ENCODE peak calls at places on chromosomes 3 and 15, in nine cellular contexts. U is activated effector memory CD4-positive, alpha-beta T cell treated with anti-CD3 and anti-CD28 coated beads, Interleukin-2, amount 50 U/mL, for 16 hours; C is adipocyte; B is LoVo; Y is H4; R is CD8-positive, alpha-beta memory T cell; G is HEK293T; L is head of caudate nucleus; M is colonic mucosa. F is an unnamed sample.

GRCh38 chr15:66872394-66872793 is 170.4 kb downstream of the SMAD6 start:
- DNase-seq in U (no peak), C (no peak), B (no peak), Y (peak; percentile 25), R (no peak), G (no peak), L (no peak), M (no peak), F (no peak)

GRCh38 chr15:69032703-69033373 is 18.3 kb downstream of the NOX5 start:
- DNase-seq in U (no peak), C (no peak), B (no peak), Y (no peak), R (no peak), G (no peak), L (no peak), M (no peak), F (no peak)

GRCh38 chr3:20256144-20256543 is 70.1 kb upstream of the SGO1 start:
- DNase-seq in U (no peak), C (no peak), B (no peak), Y (no peak), R (no peak), G (no peak), L (no peak), M (no peak), F (no peak)

GRCh38 chr3:38454884-38455638 is 1.4 kb downstream of the ACVR2B start:
- DNase-seq in U (peak; percentile 76), C (peak; percentile 70), B (peak; percentile 82), Y (peak; percentile 34), R (peak; percentile 38), G (peak; percentile 83), L (peak; percentile 68), M (peak; percentile 92), F (no peak)

GRCh38 chr15:26838742-26839460 is 28.0 kb upstream of the GABRA5 start:
- DNase-seq in U (no peak), C (no peak), B (no peak), Y (peak; percentile 8), R (no peak), G (peak; percentile 69), L (no peak), M (no peak), F (no peak)

GRCh38 chr15:66288093-66288492 is 5.3 kb upstream of the DIS3L start:
- DNase-seq in U (no peak), C (no peak), B (no peak), Y (no peak), R (no peak), G (no peak), L (no peak), M (no peak), F (no peak)

GRCh38 chr15:63597033-63597790 is at the start of gene FBXL22:
- DNase-seq in U (no peak), C (no peak), B (no peak), Y (no peak), R (no peak), G (no peak), L (no peak), M (peak; percentile 50), F (no peak)

GRCh38 chr15:69074011-69074842 is 59.7 kb downstream of the NOX5 start:
- DNase-seq in U (no peak), C (peak; percentile 66), B (peak; percentile 79), Y (peak; percentile 61), R (no peak), G (peak; percentile 72), L (peak; percentile 55), M (peak; percentile 87), F (no peak)

GRCh38 chr3:129313983-129314756 is 35.5 kb downstream of the HMCES start:
- DNase-seq in U (no peak), C (peak; percentile 43), B (no peak), Y (peak; percentile 39), R (no peak), G (no peak), L (no peak), M (no peak), F (no peak)

GRCh38 chr3:82791241-82791640 is 1029.8 kb upstream of the GBE1 start:
- DNase-seq in U (no peak), C (no peak), B (no peak), Y (no peak), R (no peak), G (no peak), L (no peak), M (no peak), F (no peak)

GRCh38 chr3:124834723-124835718 is 52.1 kb downstream of the ITGB5 start:
- DNase-seq in U (peak; percentile 77), C (peak; percentile 74), B (peak; percentile 15), Y (peak; percentile 96), R (peak; percentile 13), G (no peak), L (peak; percentile 20), M (peak; percentile 80), F (peak; percentile 49)

GRCh38 chr3:14598143-14598569 is 53.4 kb upstream of the CCDC174 start:
- DNase-seq in U (peak; percentile 73), C (peak; percentile 52), B (peak; percentile 22), Y (no peak), R (no peak), G (peak; percentile 36), L (peak; percentile 49), M (no peak), F (peak; percentile 40)

GRCh38 chr3:127020543-127020942 is 37.6 kb downstream of the PLXNA1 start:
- DNase-seq in U (no peak), C (no peak), B (no peak), Y (no peak), R (no peak), G (no peak), L (no peak), M (no peak), F (no peak)

GRCh38 chr3:196287066-196287404 is 491 bp downstream of the PCYT1A start:
- DNase-seq in U (peak; percentile 76), C (peak; percentile 58), B (peak; percentile 26), Y (no peak), R (no peak), G (peak; percentile 15), L (peak; percentile 30), M (peak; percentile 53), F (no peak)

GRCh38 chr15:80619677-80620076 is 75.4 kb upstream of the ABHD17C start:
- DNase-seq in U (no peak), C (peak; percentile 38), B (peak; percentile 24), Y (no peak), R (no peak), G (no peak), L (no peak), M (no peak), F (no peak)

GRCh38 chr15:20358066-20358780 is 183.4 kb downstream of the GOLGA6L6 start:
- DNase-seq in U (peak; percentile 67), C (no peak), B (no peak), Y (no peak), R (no peak), G (no peak), L (peak; percentile 9), M (no peak), F (no peak)

GRCh38 chr15:35495075-35495474 is 50.9 kb downstream of the DPH6 start:
- DNase-seq in U (no peak), C (no peak), B (no peak), Y (no peak), R (no peak), G (no peak), L (no peak), M (no peak), F (no peak)

GRCh38 chr15:93587046-93587445 is 498.0 kb upstream of the RGMA start:
- DNase-seq in U (no peak), C (no peak), B (no peak), Y (no peak), R (no peak), G (no peak), L (no peak), M (no peak), F (no peak)

GRCh38 chr3:39140341-39140971 is 12.9 kb downstream of the CSRNP1 start:
- DNase-seq in U (no peak), C (no peak), B (no peak), Y (no peak), R (no peak), G (no peak), L (no peak), M (no peak), F (no peak)

GRCh38 chr3:110679235-110679634 is 392.4 kb upstream of the NECTIN3 start:
- DNase-seq in U (no peak), C (no peak), B (no peak), Y (no peak), R (no peak), G (no peak), L (no peak), M (no peak), F (no peak)

F was measured in T-cell.